ENCODE peak calls at places on chromosomes 5 and 9, in five cellular contexts. U is pancreas; A is effector memory CD4-positive, alpha-beta T cell; C is transverse colon; I is upper lobe of right lung. G is an unnamed sample. For H3K36me3, the result is how much of the 10 kb centered on the place peaks cover.

GRCh38 chr9:124079176-124079925 is 67.8 kb downstream of the LHX2 start:
- DNase-seq in I (no peak), C (no peak), A (no peak), U (no peak), G (no peak)

GRCh38 chr5:171629221-171630005 is 156.2 kb upstream of the SMIM23 start:
- DNase-seq in U (no peak), A (no peak), I (no peak), C (no peak), G (no peak)

GRCh38 chr9:93630806-93631411 is 54.5 kb downstream of the PHF2 start:
- DNase-seq in A (no peak), C (no peak), I (no peak), U (no peak), G (no peak)

GRCh38 chr9:117413346-117414219 is 1.3 kb downstream of the ASTN2 start:
- DNase-seq in U (no peak), C (no peak), A (no peak), I (no peak), G (no peak)

GRCh38 chr5:142910128-142910527 is 140.0 kb downstream of the ARHGAP26 start:
- DNase-seq in I (no peak), C (no peak), A (no peak), U (no peak), G (no peak)

GRCh38 chr9:134136117-134136996 is 475 bp downstream of the WDR5 start:
- DNase-seq in I (peak), A (no peak), U (no peak), C (peak), G (peak)

GRCh38 chr9:89892920-89893319 is 288.1 kb downstream of the GADD45G start:
- DNase-seq in C (no peak), U (no peak), I (no peak), A (no peak), G (no peak)

GRCh38 chr9:112531666-112532282 is 45.1 kb downstream of the KIAA1958 start:
- DNase-seq in U (no peak), C (no peak), A (no peak), I (no peak), G (no peak)

GRCh38 chr5:72034710-72035109 is 72.6 kb upstream of the MAP1B start:
- DNase-seq in A (no peak), I (no peak), U (no peak), C (no peak), G (no peak)

GRCh38 chr9:20197976-20198685 is 409.3 kb upstream of the SLC24A2 start:
- DNase-seq in C (peak), A (no peak), I (no peak), U (no peak), G (peak)

GRCh38 chr9:86324308-86324707 is 29.9 kb downstream of the TUT7 start:
- DNase-seq in U (no peak), I (no peak), C (no peak), A (no peak), G (no peak)
- H3K36me3 ChIP-seq in U (half or more), I (half or more), C (half or more), A (half or more), G (half or more)

DNA sequence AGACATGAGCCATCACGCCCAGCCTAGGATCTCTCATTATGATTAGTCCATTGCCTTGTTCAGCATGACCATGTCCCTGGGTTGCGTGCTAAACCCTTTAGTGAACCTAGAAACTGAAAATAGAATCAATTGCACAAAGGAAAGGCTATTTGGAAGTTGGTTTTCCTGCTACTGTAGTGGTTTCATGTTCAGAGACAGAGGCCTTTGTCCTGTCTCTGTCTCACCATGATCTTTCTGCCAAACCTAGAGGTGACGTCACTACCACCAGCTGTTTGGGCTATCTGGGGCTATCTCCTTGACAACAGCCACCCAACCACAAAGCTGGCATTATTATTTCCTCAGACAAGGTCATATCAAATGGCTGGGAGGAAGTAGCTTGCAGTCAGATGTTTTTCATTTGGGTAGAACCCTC is 4.0 kb upstream of the CDK5RAP2 start:
- DNase-seq in I (no peak), U (peak), C (peak), A (peak), G (peak)
- H3K27ac ChIP-seq in I (no peak), U (no peak), C (no peak), A (no peak), G (no peak)

DNA sequence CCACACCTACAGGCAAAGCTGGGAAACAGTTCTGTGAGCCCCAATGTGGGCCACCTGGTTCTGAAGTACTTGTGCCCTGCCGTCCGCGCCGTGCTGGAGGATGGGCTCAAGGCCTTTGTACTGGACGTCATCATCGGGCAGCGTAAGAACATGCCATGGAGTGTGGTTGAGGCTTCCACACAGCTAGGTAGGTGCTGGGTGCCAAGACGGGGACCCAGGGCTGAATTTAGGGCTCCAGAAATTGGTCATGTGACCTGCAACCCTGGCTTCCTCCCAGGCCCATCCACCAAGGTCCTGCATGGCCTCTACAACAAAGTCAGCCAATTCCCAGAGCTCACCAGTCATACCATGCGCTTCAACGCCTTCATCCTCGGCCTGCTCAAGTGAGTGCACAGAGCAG is 46.9 kb upstream of the TESK1 start:
- DNase-seq in C (no peak), A (no peak), U (no peak), I (no peak), G (no peak)
- H3K36me3 ChIP-seq in C (under half), A (under half), U (under half), I (half or more), G (under half)

GRCh38 chr9:18810581-18810980 is 222.4 kb downstream of the SAXO1 start:
- DNase-seq in U (no peak), A (no peak), C (no peak), I (no peak), G (no peak)

GRCh38 chr9:18806277-18806676 is 226.7 kb downstream of the SAXO1 start:
- DNase-seq in I (no peak), U (no peak), A (no peak), C (no peak), G (no peak)

GRCh38 chr9:18805386-18805785 is 227.6 kb downstream of the SAXO1 start:
- DNase-seq in A (no peak), I (no peak), C (no peak), U (no peak), G (no peak)

GRCh38 chr9:18811171-18811570 is 221.8 kb downstream of the SAXO1 start:
- DNase-seq in C (no peak), A (no peak), U (no peak), I (no peak), G (no peak)
- H3K27ac ChIP-seq in C (no peak), A (no peak), U (no peak), I (no peak), G (no peak)

DNA sequence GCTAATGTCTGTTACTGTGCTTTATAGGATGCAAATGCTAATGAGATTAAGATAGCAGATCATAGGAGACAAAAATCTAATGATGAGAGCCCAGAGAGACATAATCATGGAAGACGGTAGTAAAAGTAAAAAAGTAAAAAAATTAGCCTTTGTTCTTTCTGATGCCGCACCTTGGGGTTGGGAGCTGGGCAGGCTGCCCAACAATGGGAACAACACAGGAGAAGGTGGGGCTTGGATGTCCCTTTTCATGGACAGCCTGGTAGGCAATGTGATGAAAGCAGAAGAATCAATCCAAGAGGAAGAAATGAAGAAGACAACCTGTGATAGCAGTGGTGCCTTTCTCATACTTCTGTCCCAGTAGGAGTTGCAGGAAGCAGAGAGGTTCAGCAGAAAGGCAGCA is 57.2 kb downstream of the RAB14 start:
- DNase-seq in I (no peak), C (peak), U (no peak), A (no peak), G (no peak)
- H3K36me3 ChIP-seq in I (half or more), C (under half), U (under half), A (half or more), G (half or more)

G was measured in CD4-positive, CD25-positive, alpha-beta regulatory T cell.